ENCODE peak calls at places on chromosomes 16 and 17, in eight cellular contexts. One of them, this sample, is unnamed.

GRCh38 chr17:28706471-28707338 is 5.0 kb downstream of the PROCA1 start:
- DNase-seq in activated B cell treated with CpG ODN at 0.5 μM for 24 hours: no peak
- DNase-seq in heart right ventricle: no peak
- DNase-seq in GM13977: no peak
- DNase-seq in neural progenitor cell: no peak
- DNase-seq in BJ: no peak
- DNase-seq in fibroblast of villous mesenchyme: no peak
- DNase-seq in psoas muscle: no peak
- DNase-seq in this sample: no peak

GRCh38 chr17:68053237-68054030 is 17.9 kb downstream of the KPNA2 start:
- DNase-seq in BJ: peak
- DNase-seq in activated B cell treated with CpG ODN at 0.5 μM for 24 hours: no peak
- DNase-seq in neural progenitor cell: no peak
- DNase-seq in psoas muscle: peak
- DNase-seq in GM13977: no peak
- DNase-seq in fibroblast of villous mesenchyme: peak
- DNase-seq in heart right ventricle: peak
- DNase-seq in this sample: no peak

GRCh38 chr17:81612172-81612571 is 24.7 kb downstream of the NPLOC4 start:
- DNase-seq in GM13977: no peak
- DNase-seq in BJ: no peak
- DNase-seq in fibroblast of villous mesenchyme: no peak
- DNase-seq in psoas muscle: no peak
- DNase-seq in activated B cell treated with CpG ODN at 0.5 μM for 24 hours: no peak
- DNase-seq in neural progenitor cell: no peak
- DNase-seq in heart right ventricle: no peak
- DNase-seq in this sample: no peak

GRCh38 chr17:57672205-57672632 is 72.9 kb downstream of the CCDC182 start:
- DNase-seq in activated B cell treated with CpG ODN at 0.5 μM for 24 hours: no peak
- DNase-seq in psoas muscle: no peak
- DNase-seq in fibroblast of villous mesenchyme: no peak
- DNase-seq in BJ: no peak
- DNase-seq in GM13977: no peak
- DNase-seq in neural progenitor cell: no peak
- DNase-seq in heart right ventricle: no peak
- DNase-seq in this sample: no peak

GRCh38 chr17:61407211-61407911 is 7.7 kb downstream of the TBX2 start:
- DNase-seq in neural progenitor cell: no peak
- DNase-seq in activated B cell treated with CpG ODN at 0.5 μM for 24 hours: peak
- DNase-seq in GM13977: no peak
- DNase-seq in psoas muscle: peak
- DNase-seq in BJ: no peak
- DNase-seq in heart right ventricle: no peak
- DNase-seq in fibroblast of villous mesenchyme: no peak
- DNase-seq in this sample: no peak

GRCh38 chr17:42917236-42917603 is 16.6 kb downstream of the G6PC1 start:
- DNase-seq in activated B cell treated with CpG ODN at 0.5 μM for 24 hours: no peak
- DNase-seq in neural progenitor cell: no peak
- DNase-seq in psoas muscle: no peak
- DNase-seq in GM13977: no peak
- DNase-seq in fibroblast of villous mesenchyme: no peak
- DNase-seq in heart right ventricle: no peak
- DNase-seq in BJ: no peak
- DNase-seq in this sample: no peak

GRCh38 chr17:43772877-43773648 is 5.7 kb downstream of the DUSP3 start:
- DNase-seq in heart right ventricle: no peak
- DNase-seq in BJ: no peak
- DNase-seq in activated B cell treated with CpG ODN at 0.5 μM for 24 hours: no peak
- DNase-seq in psoas muscle: peak
- DNase-seq in neural progenitor cell: no peak
- DNase-seq in GM13977: no peak
- DNase-seq in fibroblast of villous mesenchyme: no peak
- DNase-seq in this sample: no peak

GRCh38 chr17:19317359-19318095 is 45.0 kb downstream of the B9D1 start:
- DNase-seq in heart right ventricle: peak
- DNase-seq in GM13977: no peak
- DNase-seq in fibroblast of villous mesenchyme: peak
- DNase-seq in psoas muscle: peak
- DNase-seq in activated B cell treated with CpG ODN at 0.5 μM for 24 hours: no peak
- DNase-seq in BJ: no peak
- DNase-seq in neural progenitor cell: peak
- DNase-seq in this sample: no peak

GRCh38 chr17:2076461-2076984 is 21.6 kb downstream of the HIC1 start:
- DNase-seq in fibroblast of villous mesenchyme: peak
- DNase-seq in activated B cell treated with CpG ODN at 0.5 μM for 24 hours: no peak
- DNase-seq in neural progenitor cell: no peak
- DNase-seq in psoas muscle: no peak
- DNase-seq in BJ: no peak
- DNase-seq in heart right ventricle: no peak
- DNase-seq in GM13977: no peak
- DNase-seq in this sample: peak

GRCh38 chr16:10738231-10739077 is 5.2 kb upstream of the NUBP1 start:
- DNase-seq in activated B cell treated with CpG ODN at 0.5 μM for 24 hours: no peak
- DNase-seq in BJ: no peak
- DNase-seq in neural progenitor cell: no peak
- DNase-seq in GM13977: peak
- DNase-seq in fibroblast of villous mesenchyme: peak
- DNase-seq in heart right ventricle: peak
- DNase-seq in psoas muscle: peak
- DNase-seq in this sample: no peak

DNA sequence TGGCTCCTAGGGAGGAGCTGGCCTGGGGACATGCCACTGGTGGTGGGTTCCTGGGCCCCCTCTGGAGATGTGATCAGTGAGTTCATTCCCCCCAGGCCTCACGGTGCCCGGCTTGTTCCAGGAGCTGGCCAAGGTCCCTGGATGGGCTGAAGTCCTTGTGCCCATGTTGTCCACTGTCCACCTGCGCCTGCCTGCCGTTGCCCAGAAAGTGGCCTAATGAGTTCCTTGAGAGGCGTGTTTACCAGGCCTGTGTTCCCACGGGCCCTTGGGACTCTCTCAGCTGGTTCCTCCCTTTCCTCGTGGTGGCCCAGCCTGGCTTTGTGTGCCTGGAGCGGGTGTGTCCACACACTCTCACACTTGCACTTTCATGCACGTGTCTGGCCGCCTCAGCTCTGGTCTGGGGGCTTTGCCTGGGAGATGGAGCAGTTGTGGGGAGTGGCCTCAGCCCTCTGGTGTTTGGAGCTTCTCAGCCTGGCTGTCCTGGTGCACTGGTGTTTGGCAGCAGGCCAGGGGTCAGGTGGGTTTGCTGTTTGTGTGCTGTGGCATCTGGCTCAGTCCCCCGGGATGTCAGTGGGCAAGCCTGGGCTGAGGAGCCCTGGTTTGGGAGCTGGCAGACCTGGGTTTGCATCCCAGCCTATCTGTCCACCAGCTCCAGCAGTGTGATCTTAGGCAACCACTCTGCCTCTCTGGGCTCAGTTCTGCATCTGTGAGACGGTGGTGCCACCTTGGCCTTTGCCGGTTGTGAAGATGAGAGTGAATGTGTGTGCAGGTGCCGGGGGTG is 18.0 kb downstream of the ADCY7 start:
- DNase-seq in activated B cell treated with CpG ODN at 0.5 μM for 24 hours: no peak
- DNase-seq in BJ: no peak
- DNase-seq in psoas muscle: peak
- DNase-seq in heart right ventricle: no peak
- DNase-seq in GM13977: no peak
- DNase-seq in neural progenitor cell: no peak
- DNase-seq in fibroblast of villous mesenchyme: no peak
- DNase-seq in this sample: no peak
- TF ChIP-seq CTCF in activated B cell treated with CpG ODN at 0.5 μM for 24 hours: no peak
- TF ChIP-seq CTCF in BJ: no peak
- TF ChIP-seq CTCF in psoas muscle: no peak
- TF ChIP-seq CTCF in heart right ventricle: no peak
- TF ChIP-seq CTCF in GM13977: no peak
- TF ChIP-seq CTCF in neural progenitor cell: no peak
- TF ChIP-seq CTCF in fibroblast of villous mesenchyme: no peak
- TF ChIP-seq CTCF in this sample: no peak

DNA sequence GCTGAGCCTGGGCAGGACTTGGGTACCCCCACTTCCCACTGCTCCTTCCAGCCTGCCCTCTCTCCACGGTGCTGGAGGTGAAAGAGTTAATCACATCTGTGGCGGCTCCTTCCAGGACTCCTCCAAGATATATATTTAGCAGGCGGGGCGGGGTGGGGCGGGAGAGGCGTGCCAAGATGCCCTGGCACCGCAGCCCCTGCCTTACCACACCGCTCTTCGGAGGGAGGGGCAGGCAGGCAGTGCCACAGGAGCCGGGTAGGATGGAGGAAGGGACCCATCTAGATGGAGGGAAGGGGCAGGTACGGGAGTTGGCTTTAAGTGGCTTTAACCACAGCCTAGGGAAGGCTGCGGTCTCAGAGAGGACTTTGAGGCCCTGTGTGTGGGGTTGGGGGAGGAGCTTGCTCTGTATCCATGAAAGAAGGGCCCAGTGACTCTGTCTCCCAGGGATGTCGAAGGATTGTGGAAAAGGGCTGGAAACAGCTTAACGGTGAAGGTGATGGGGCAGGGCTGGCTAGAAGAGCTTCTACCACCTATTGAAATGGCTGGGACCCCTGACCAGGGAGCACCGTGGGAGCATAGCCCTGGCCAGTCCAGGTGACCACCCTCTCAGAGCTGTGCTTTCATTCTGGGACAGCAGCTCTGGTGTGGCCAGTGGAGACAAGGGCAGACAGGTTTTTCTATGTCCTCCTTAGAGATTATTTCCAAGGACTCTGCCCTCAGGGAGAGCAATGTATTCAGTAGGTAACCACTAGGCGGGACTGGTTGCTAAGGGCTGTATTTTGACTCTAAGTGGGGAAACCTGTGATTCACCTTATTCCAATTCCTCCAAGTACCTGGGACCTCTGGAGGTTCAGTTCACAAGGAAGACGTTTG is 13.0 kb downstream of the GPR142 start:
- DNase-seq in psoas muscle: peak
- DNase-seq in neural progenitor cell: peak
- DNase-seq in BJ: no peak
- DNase-seq in activated B cell treated with CpG ODN at 0.5 μM for 24 hours: no peak
- DNase-seq in fibroblast of villous mesenchyme: no peak
- DNase-seq in GM13977: no peak
- DNase-seq in heart right ventricle: no peak
- DNase-seq in this sample: no peak
- TF ChIP-seq CTCF in psoas muscle: no peak
- TF ChIP-seq CTCF in neural progenitor cell: no peak
- TF ChIP-seq CTCF in BJ: no peak
- TF ChIP-seq CTCF in activated B cell treated with CpG ODN at 0.5 μM for 24 hours: no peak
- TF ChIP-seq CTCF in fibroblast of villous mesenchyme: no peak
- TF ChIP-seq CTCF in GM13977: no peak
- TF ChIP-seq CTCF in heart right ventricle: no peak
- TF ChIP-seq CTCF in this sample: no peak

DNA sequence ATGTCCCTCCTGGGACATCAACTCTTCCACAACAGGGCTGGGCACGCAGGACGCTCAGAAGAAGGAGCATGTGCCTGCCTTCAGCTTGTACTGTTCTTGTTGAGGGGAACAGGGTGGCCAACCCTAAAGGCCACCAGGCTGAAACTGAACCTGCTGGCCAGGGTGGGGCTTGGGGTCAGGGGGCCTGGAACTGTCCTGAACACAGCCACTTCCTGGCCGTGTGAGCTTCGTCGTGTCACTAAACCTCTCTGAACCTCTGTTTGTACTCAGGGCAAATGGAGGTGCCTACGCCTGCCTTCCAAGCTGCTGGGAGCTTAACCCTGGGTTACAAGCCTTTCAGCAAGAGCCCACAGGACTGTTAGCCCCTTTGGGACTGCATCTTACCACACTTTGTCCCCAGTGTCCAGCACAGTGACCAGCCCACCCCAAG is 6.7 kb downstream of the ARHGAP27 start:
- DNase-seq in GM13977: no peak
- DNase-seq in heart right ventricle: no peak
- DNase-seq in fibroblast of villous mesenchyme: no peak
- DNase-seq in activated B cell treated with CpG ODN at 0.5 μM for 24 hours: no peak
- DNase-seq in neural progenitor cell: no peak
- DNase-seq in psoas muscle: no peak
- DNase-seq in BJ: no peak
- DNase-seq in this sample: no peak
- TF ChIP-seq CTCF in GM13977: no peak
- TF ChIP-seq CTCF in heart right ventricle: no peak
- TF ChIP-seq CTCF in fibroblast of villous mesenchyme: no peak
- TF ChIP-seq CTCF in activated B cell treated with CpG ODN at 0.5 μM for 24 hours: no peak
- TF ChIP-seq CTCF in neural progenitor cell: no peak
- TF ChIP-seq CTCF in psoas muscle: no peak
- TF ChIP-seq CTCF in BJ: no peak
- TF ChIP-seq CTCF in this sample: no peak

DNA sequence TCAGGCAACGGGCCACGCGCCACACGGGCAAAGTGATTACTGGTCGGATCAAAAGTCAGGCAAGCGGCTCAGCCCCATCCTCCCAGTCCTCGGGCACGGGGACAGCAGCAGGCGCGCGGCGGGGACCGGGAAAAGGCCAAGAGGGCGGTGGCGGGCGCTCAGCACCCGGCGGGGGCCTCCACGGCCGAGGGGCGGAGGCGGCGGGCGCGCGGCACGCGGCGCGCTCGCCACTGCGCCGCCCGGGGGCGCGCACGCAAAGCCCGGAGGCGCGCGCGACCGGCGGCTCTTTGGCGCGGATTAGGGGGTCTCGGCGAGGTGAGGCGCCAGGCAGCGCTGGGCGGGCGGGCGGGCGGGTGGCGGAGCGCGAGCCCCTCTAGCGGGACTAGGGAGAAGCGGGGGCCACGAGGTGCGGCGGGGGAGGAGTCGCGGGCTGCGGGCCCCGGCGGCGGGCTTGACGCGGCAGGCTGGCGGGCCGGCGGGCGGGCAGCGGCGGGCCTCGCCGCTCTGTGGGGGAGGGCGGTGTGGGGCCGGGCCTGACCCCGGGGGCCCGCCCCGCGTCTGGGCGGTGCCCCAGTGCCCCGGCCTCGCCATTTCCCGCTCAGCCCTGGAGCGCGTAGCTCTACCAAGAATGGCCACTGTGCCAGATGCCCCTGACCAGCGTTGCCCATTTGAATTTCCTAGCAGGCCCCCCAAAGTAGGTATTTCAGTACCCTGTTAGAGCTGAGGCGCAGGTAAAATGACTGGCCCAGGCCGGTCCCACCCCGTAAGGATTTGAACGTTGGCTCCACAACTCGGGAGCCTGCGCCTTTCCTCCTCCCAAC is at the start of the genes ACACA and TADA2A:
- DNase-seq in GM13977: peak
- DNase-seq in neural progenitor cell: peak
- DNase-seq in BJ: no peak
- DNase-seq in heart right ventricle: peak
- DNase-seq in activated B cell treated with CpG ODN at 0.5 μM for 24 hours: peak
- DNase-seq in psoas muscle: peak
- DNase-seq in fibroblast of villous mesenchyme: peak
- DNase-seq in this sample: peak
- TF ChIP-seq CTCF in GM13977: no peak
- TF ChIP-seq CTCF in neural progenitor cell: no peak
- TF ChIP-seq CTCF in BJ: peak
- TF ChIP-seq CTCF in heart right ventricle: no peak
- TF ChIP-seq CTCF in activated B cell treated with CpG ODN at 0.5 μM for 24 hours: no peak
- TF ChIP-seq CTCF in psoas muscle: no peak
- TF ChIP-seq CTCF in fibroblast of villous mesenchyme: no peak
- TF ChIP-seq CTCF in this sample: no peak